ENCODE peak calls at places on chromosomes 11 and 22, in ten cellular contexts. X is HFFc6, I is GM12865, K is psoas muscle, V is prostate gland, D is progenitor cell of endocrine pancreas, G is Calu3, Q is coronary artery, R is neural crest cell, B is fibroblast of mammary gland. C is an unnamed sample.

GRCh38 chr22:37214431-37215025 is 2.3 kb upstream of the SSTR3 start:
- DNase-seq in X (no peak), B (no peak), V (no peak), I (no peak), K (no peak), Q (no peak), D (no peak), R (no peak), G (no peak), C (no peak)

GRCh38 chr11:118618115-118618990 is 10.9 kb downstream of the PHLDB1 start:
- DNase-seq in G (no peak), I (no peak), K (peak; percentile 76), B (peak; percentile 87), D (no peak), V (peak; percentile 52), Q (no peak), R (peak; percentile 60), X (peak; percentile 89), C (peak; percentile 93)

GRCh38 chr11:7688238-7688826 is 15.0 kb upstream of the CYB5R2 start:
- DNase-seq in B (peak; percentile 24), G (peak; percentile 22), V (no peak), I (peak; percentile 48), D (no peak), Q (no peak), R (no peak), K (no peak), X (peak; percentile 26), C (peak; percentile 58)

GRCh38 chr11:84829162-84829561 is 798.0 kb downstream of the DLG2 start:
- DNase-seq in D (no peak), G (no peak), B (no peak), Q (no peak), X (no peak), K (no peak), R (no peak), I (no peak), V (no peak), C (no peak)

GRCh38 chr22:36763576-36763975 is 12.3 kb downstream of the IFT27 start:
- DNase-seq in I (no peak), R (no peak), Q (peak; percentile 61), G (peak; percentile 28), B (no peak), V (no peak), X (no peak), D (no peak), K (no peak), C (no peak)

GRCh38 chr11:74171630-74172465 is 759 bp downstream of the PPME1 start:
- DNase-seq in X (no peak), R (no peak), Q (no peak), D (no peak), K (no peak), G (no peak), B (peak; percentile 35), I (no peak), V (no peak), C (no peak)

GRCh38 chr11:1457856-1458255 is 28.7 kb downstream of the MOB2 start:
- DNase-seq in K (no peak), D (no peak), B (no peak), Q (no peak), V (no peak), X (no peak), R (no peak), I (no peak), G (no peak), C (no peak)

GRCh38 chr11:113896156-113896879 is 8.3 kb upstream of the HTR3B start:
- DNase-seq in I (peak; percentile 48), K (no peak), B (peak; percentile 40), R (peak; percentile 46), V (peak; percentile 46), X (peak; percentile 17), D (no peak), Q (no peak), G (peak; percentile 27), C (peak; percentile 53)

GRCh38 chr11:35864131-35864530 is 79.7 kb upstream of the LDLRAD3 start:
- DNase-seq in B (no peak), R (no peak), X (no peak), G (no peak), I (no peak), V (no peak), Q (no peak), D (no peak), K (no peak), C (no peak)

GRCh38 chr11:116454020-116454645 is 318.7 kb downstream of the BUD13 start:
- DNase-seq in Q (no peak), G (peak; percentile 56), V (peak; percentile 40), R (peak; percentile 52), K (no peak), X (peak; percentile 11), B (peak; percentile 26), D (peak; percentile 26), I (peak; percentile 56), C (peak; percentile 53)

GRCh38 chr22:49712195-49712791 is 115.4 kb downstream of the BRD1 start:
- DNase-seq in V (no peak), G (no peak), K (no peak), I (no peak), B (no peak), X (no peak), Q (no peak), R (peak; percentile 54), D (peak; percentile 70), C (peak; percentile 13)

GRCh38 chr22:50118557-50119168 is 28.9 kb downstream of the MOV10L1 start:
- DNase-seq in I (no peak), K (no peak), V (no peak), Q (no peak), R (no peak), D (no peak), X (peak; percentile 80), B (peak; percentile 90), G (peak; percentile 27), C (peak; percentile 100)

GRCh38 chr22:37329239-37330140 is 47.2 kb downstream of the CYTH4 start:
- DNase-seq in D (no peak), Q (no peak), I (no peak), X (peak; percentile 74), G (no peak), B (peak; percentile 83), R (no peak), K (no peak), V (no peak), C (no peak)

GRCh38 chr11:60788401-60789110 is 3.4 kb downstream of the MS4A10 start:
- DNase-seq in G (no peak), B (no peak), I (no peak), Q (no peak), K (no peak), D (no peak), V (no peak), R (no peak), X (no peak), C (peak; percentile 54)

DNA sequence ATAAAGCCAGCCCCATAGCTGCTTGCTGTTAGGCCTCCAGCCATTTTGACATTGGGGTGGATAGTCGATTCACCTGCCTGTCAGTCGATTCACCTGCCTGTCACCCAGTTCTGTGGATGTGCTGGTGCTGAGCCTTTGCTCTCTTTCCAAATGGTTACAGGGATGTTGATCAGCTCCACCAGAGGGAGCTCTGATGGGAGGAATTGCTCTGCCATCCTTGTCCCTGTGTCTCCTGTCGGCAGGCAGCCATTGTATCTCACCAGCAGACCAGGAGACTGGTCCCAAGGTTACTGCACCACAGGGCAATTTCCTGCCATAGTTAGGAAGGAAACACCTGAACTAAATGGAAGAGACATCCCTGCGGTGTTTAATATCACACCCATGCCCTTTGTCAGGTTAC is 6.1 kb downstream of the MPEG1 start:
- DNase-seq in I (peak; percentile 56), R (peak; percentile 36), Q (no peak), V (no peak), X (peak; percentile 37), K (no peak), B (no peak), D (no peak), G (peak; percentile 50), C (peak; percentile 50)
- TF ChIP-seq CTCF in I (peak; percentile 61), R (peak; percentile 62), Q (peak; percentile 33), V (peak; percentile 41), X (peak; percentile 81), K (peak; percentile 27), B (peak; percentile 65), D (peak; percentile 62), G (peak; percentile 46), C (peak; percentile 77)

DNA sequence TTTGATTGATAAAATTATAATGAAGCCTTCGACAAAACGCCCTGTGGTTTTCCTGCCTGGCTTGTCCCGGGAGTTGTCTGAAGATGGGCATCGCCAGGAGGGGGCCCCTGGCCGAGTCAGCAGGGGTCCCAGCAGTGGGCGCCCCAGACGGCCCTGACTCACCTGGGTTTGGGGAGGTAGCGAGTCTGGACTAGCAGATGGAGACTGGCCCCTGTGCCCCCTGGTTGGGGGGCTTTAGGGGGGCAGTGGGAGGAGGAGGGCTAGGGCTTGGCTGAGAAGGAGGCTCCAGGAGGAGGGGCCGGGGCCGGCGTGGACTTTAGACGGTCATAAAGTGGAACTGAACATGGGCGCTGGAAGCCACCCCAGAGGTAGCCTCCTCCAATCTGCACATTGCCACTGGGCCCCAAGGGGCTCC is 410 bp upstream of the LIF start:
- DNase-seq in D (no peak), I (no peak), Q (no peak), X (no peak), G (peak; percentile 62), V (no peak), K (no peak), B (no peak), R (no peak), C (no peak)
- TF ChIP-seq CTCF in D (no peak), I (no peak), Q (no peak), X (no peak), G (no peak), V (no peak), K (no peak), B (no peak), R (no peak), C (no peak)

DNA sequence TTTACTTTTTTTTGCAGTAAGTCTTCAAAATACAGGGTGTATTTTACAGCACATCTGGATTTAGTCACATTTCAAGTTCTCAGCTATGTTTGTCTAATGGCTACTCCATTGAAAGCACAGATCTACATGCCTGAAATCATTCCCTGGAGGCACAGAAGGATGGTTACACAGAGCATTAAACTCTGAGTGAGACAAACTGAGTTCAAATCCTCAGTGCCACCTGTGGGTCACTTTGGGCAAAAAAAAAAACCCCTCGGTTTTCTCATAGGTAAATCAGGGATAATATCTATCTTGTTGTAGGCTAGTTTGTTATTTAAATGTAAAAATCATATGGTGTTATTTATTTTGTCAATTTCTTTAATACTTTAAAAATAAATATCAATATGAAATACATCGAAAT is 7.7 kb downstream of the ANKRD49 start:
- DNase-seq in X (no peak), D (no peak), R (no peak), Q (no peak), K (no peak), I (no peak), V (no peak), B (no peak), G (no peak), C (no peak)
- TF ChIP-seq CTCF in X (no peak), D (no peak), R (peak; percentile 24), Q (no peak), K (no peak), I (no peak), V (no peak), B (no peak), G (no peak), C (no peak)

DNA sequence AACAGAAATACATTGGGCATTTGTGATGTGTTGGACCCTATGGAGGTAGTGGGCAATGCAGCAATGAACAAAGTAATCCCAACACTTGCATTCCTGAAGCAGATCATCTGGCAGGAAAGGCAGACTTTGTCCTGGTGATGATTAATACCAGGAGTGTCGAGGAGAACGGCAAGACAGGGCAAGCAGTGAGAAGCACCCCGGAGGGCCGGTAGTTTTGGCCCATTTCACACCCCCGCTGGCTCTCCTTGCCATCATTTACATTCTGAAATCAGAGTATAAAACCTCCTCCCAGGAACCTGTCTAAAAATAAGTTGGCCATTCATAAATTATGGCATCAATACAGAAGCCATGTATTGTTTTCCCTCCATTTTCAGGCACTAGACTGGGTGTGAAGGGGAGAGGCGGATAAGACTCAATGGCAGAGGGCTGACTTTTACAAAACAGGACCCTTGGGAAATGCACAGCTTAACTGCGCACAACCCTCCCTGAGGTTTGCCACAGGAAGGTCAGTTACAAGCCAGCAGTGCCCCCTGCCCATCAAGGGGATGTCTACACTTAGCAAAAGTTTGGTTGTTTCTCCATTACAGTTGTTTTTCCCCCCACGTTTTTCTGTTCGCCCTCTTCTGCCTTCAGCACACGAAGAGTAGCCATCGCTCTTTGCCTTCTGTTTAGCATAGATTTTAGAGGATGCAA is 55.6 kb downstream of the OPCML start:
- DNase-seq in R (no peak), G (no peak), D (no peak), B (no peak), K (no peak), X (no peak), I (no peak), V (no peak), Q (no peak), C (no peak)
- TF ChIP-seq CTCF in R (peak; percentile 23), G (no peak), D (no peak), B (no peak), K (no peak), X (no peak), I (no peak), V (no peak), Q (no peak), C (no peak)

C was measured in fibroblast of pulmonary artery.